ENCODE peak calls at places on chromosomes 5 and 9, in ten cellular contexts. U is SK-N-SH; J is WTC11; S is A673; I is GM23248; W is ACHN; C is stimulated activated CD4-positive, alpha-beta T cell treated with anti-CD3 and anti-CD28 coated beads, Interleukin-1b, Interleukin-23, amount 100 ng/mL, for 1 hour; M is nucleus accumbens; Z is HCT116; V is head of caudate nucleus. R is an unnamed sample.

GRCh38 chr9:650362-650761 is 191.1 kb upstream of the DMRT1 start:
- DNase-seq in U (no peak), J (peak; percentile 20), S (no peak), I (peak; percentile 31), W (peak; percentile 43), C (no peak), M (no peak), Z (no peak), V (no peak), R (no peak)

GRCh38 chr5:58466939-58467338 is 7.1 kb upstream of the PLK2 start:
- DNase-seq in U (no peak), J (peak; percentile 23), S (peak; percentile 43), I (peak; percentile 60), W (peak; percentile 33), C (no peak), M (no peak), Z (no peak), V (no peak), R (no peak)

GRCh38 chr5:103755974-103756373 is 193.4 kb upstream of the NUDT12 start:
- DNase-seq in U (peak; percentile 16), J (no peak), S (no peak), I (no peak), W (no peak), C (no peak), M (no peak), Z (no peak), V (no peak), R (no peak)

GRCh38 chr5:50751064-50751657 is 84.7 kb downstream of the PARP8 start:
- DNase-seq in U (peak; percentile 48), J (no peak), S (peak; percentile 67), I (peak; percentile 65), W (peak; percentile 64), C (no peak), M (no peak), Z (peak; percentile 32), V (no peak), R (peak; percentile 56)

GRCh38 chr5:139574641-139575312 is 13.6 kb downstream of the UBE2D2 start:
- DNase-seq in U (peak; percentile 43), J (no peak), S (peak; percentile 57), I (peak; percentile 62), W (peak; percentile 45), C (no peak), M (no peak), Z (no peak), V (no peak), R (peak; percentile 60)

GRCh38 chr5:139852696-139853095 is 57.1 kb downstream of the PSD2 start:
- DNase-seq in U (no peak), J (no peak), S (no peak), I (no peak), W (no peak), C (no peak), M (no peak), Z (no peak), V (no peak), R (no peak)

GRCh38 chr9:108903437-108904103 is 30.4 kb downstream of the ELP1 start:
- DNase-seq in U (no peak), J (no peak), S (no peak), I (no peak), W (no peak), C (no peak), M (no peak), Z (no peak), V (no peak), R (no peak)

GRCh38 chr9:135468866-135469521 is 10.6 kb upstream of the PPP1R26 start:
- DNase-seq in U (peak; percentile 57), J (no peak), S (peak; percentile 83), I (peak; percentile 72), W (no peak), C (no peak), M (no peak), Z (peak; percentile 76), V (peak; percentile 24), R (peak; percentile 54)

GRCh38 chr9:127523312-127523851 is 72.1 kb downstream of the LRSAM1 start:
- DNase-seq in U (peak; percentile 68), J (peak; percentile 54), S (peak; percentile 52), I (peak; percentile 49), W (peak; percentile 33), C (no peak), M (no peak), Z (peak; percentile 50), V (no peak), R (peak; percentile 42)

GRCh38 chr5:16935271-16936149 is 578 bp downstream of the MYO10 start:
- DNase-seq in U (peak; percentile 54), J (peak; percentile 69), S (no peak), I (peak; percentile 70), W (peak; percentile 43), C (no peak), M (no peak), Z (no peak), V (peak; percentile 31), R (peak; percentile 73)

GRCh38 chr9:120767451-120767850 is 25.8 kb downstream of the FBXW2 start:
- DNase-seq in U (no peak), J (no peak), S (no peak), I (no peak), W (no peak), C (no peak), M (no peak), Z (no peak), V (no peak), R (no peak)

GRCh38 chr5:151961557-151961956 is 36.9 kb upstream of the GLRA1 start:
- DNase-seq in U (no peak), J (no peak), S (peak; percentile 4), I (no peak), W (no peak), C (no peak), M (no peak), Z (no peak), V (no peak), R (no peak)

GRCh38 chr9:116030532-116030931 is 123.1 kb upstream of the PAPPA start:
- DNase-seq in U (no peak), J (no peak), S (no peak), I (no peak), W (no peak), C (no peak), M (no peak), Z (no peak), V (no peak), R (no peak)

GRCh38 chr5:10936486-10936885 is 175.5 kb upstream of the DAP start:
- DNase-seq in U (no peak), J (no peak), S (no peak), I (no peak), W (no peak), C (no peak), M (no peak), Z (no peak), V (no peak), R (no peak)

GRCh38 chr5:132760043-132760420 is 12.8 kb downstream of the CCNI2 start:
- DNase-seq in U (no peak), J (no peak), S (no peak), I (no peak), W (no peak), C (no peak), M (no peak), Z (no peak), V (peak; percentile 9), R (no peak)

GRCh38 chr9:133454943-133455673 is 4.7 kb upstream of the CACFD1 start:
- DNase-seq in U (no peak), J (no peak), S (no peak), I (no peak), W (no peak), C (no peak), M (no peak), Z (no peak), V (no peak), R (no peak)

GRCh38 chr5:134458676-134459403 is 47.2 kb upstream of the CDKN2AIPNL start:
- DNase-seq in U (no peak), J (no peak), S (no peak), I (no peak), W (peak; percentile 21), C (no peak), M (no peak), Z (no peak), V (no peak), R (no peak)